ENCODE peak calls at places on chromosome 22, in four cellular contexts. One of them, this sample, is unnamed.

GRCh38 chr22:50522208-50522805 is 3.1 kb downstream of the SCO2 start:
- DNase-seq in mesothelial cell of epicardium: no peak
- DNase-seq in OCI-LY7: no peak
- DNase-seq in HCEC 1CT: no peak
- DNase-seq in this sample: no peak

GRCh38 chr22:40400173-40400572 is 29.8 kb downstream of the SGSM3 start:
- DNase-seq in HCEC 1CT: no peak
- DNase-seq in mesothelial cell of epicardium: no peak
- DNase-seq in OCI-LY7: peak
- DNase-seq in this sample: no peak

GRCh38 chr22:37211075-37211852 is 1.0 kb downstream of the SSTR3 start:
- DNase-seq in HCEC 1CT: no peak
- DNase-seq in mesothelial cell of epicardium: no peak
- DNase-seq in OCI-LY7: no peak
- DNase-seq in this sample: no peak

GRCh38 chr22:37241351-37242142 is 2.5 kb downstream of the RAC2 start:
- DNase-seq in HCEC 1CT: no peak
- DNase-seq in OCI-LY7: no peak
- DNase-seq in mesothelial cell of epicardium: no peak
- DNase-seq in this sample: no peak

GRCh38 chr22:17477401-17477833 is 85.9 kb upstream of the SLC25A18 start:
- DNase-seq in OCI-LY7: no peak
- DNase-seq in HCEC 1CT: peak
- DNase-seq in mesothelial cell of epicardium: no peak
- DNase-seq in this sample: no peak

GRCh38 chr22:48705917-48706605 is 1121.6 kb downstream of the BRD1 start:
- DNase-seq in OCI-LY7: no peak
- DNase-seq in mesothelial cell of epicardium: no peak
- DNase-seq in HCEC 1CT: no peak
- DNase-seq in this sample: no peak

GRCh38 chr22:20783844-20784723 is 10.2 kb downstream of the SERPIND1 start:
- DNase-seq in HCEC 1CT: peak
- DNase-seq in OCI-LY7: peak
- DNase-seq in mesothelial cell of epicardium: no peak
- DNase-seq in this sample: peak

GRCh38 chr22:35045451-35045850 is 20.5 kb upstream of the ISX start:
- DNase-seq in HCEC 1CT: no peak
- DNase-seq in OCI-LY7: peak
- DNase-seq in mesothelial cell of epicardium: no peak
- DNase-seq in this sample: no peak

GRCh38 chr22:41524809-41525449 is 19.3 kb downstream of the POLR3H start:
- DNase-seq in OCI-LY7: no peak
- DNase-seq in HCEC 1CT: peak
- DNase-seq in mesothelial cell of epicardium: no peak
- DNase-seq in this sample: no peak

GRCh38 chr22:24207264-24208011 is 26.2 kb downstream of the SUSD2 start:
- DNase-seq in OCI-LY7: no peak
- DNase-seq in HCEC 1CT: peak
- DNase-seq in mesothelial cell of epicardium: no peak
- DNase-seq in this sample: no peak

GRCh38 chr22:39635719-39636118 is 65.2 kb downstream of the CACNA1I start:
- DNase-seq in OCI-LY7: no peak
- DNase-seq in mesothelial cell of epicardium: no peak
- DNase-seq in HCEC 1CT: no peak
- DNase-seq in this sample: no peak

GRCh38 chr22:49918911-49919881 is 762 bp downstream of the CRELD2 start:
- DNase-seq in mesothelial cell of epicardium: no peak
- DNase-seq in HCEC 1CT: no peak
- DNase-seq in OCI-LY7: no peak
- DNase-seq in this sample: no peak

GRCh38 chr22:24434472-24435322 is 7.3 kb downstream of the ADORA2A start:
- DNase-seq in OCI-LY7: peak
- DNase-seq in mesothelial cell of epicardium: no peak
- DNase-seq in HCEC 1CT: no peak
- DNase-seq in this sample: no peak

GRCh38 chr22:25903294-25903693 is 161.3 kb downstream of the MYO18B start:
- DNase-seq in mesothelial cell of epicardium: no peak
- DNase-seq in OCI-LY7: no peak
- DNase-seq in HCEC 1CT: no peak
- DNase-seq in this sample: no peak

GRCh38 chr22:42364641-42365336 is 67.4 kb downstream of the NFAM1 start:
- DNase-seq in OCI-LY7: no peak
- DNase-seq in mesothelial cell of epicardium: no peak
- DNase-seq in HCEC 1CT: no peak
- DNase-seq in this sample: no peak

GRCh38 chr22:41469218-41469851 is 418 bp downstream of the ACO2 start:
- DNase-seq in HCEC 1CT: no peak
- DNase-seq in mesothelial cell of epicardium: no peak
- DNase-seq in OCI-LY7: peak
- DNase-seq in this sample: no peak

GRCh38 chr22:30575011-30575671 is 676 bp upstream of the GAL3ST1 start:
- DNase-seq in mesothelial cell of epicardium: no peak
- DNase-seq in OCI-LY7: no peak
- DNase-seq in HCEC 1CT: peak
- DNase-seq in this sample: peak

GRCh38 chr22:29704528-29705285 is 15.1 kb upstream of the CABP7 start:
- DNase-seq in HCEC 1CT: peak
- DNase-seq in OCI-LY7: peak
- DNase-seq in mesothelial cell of epicardium: no peak
- DNase-seq in this sample: peak

GRCh38 chr22:27875951-27876350 is 43.1 kb downstream of the PITPNB start:
- DNase-seq in OCI-LY7: no peak
- DNase-seq in HCEC 1CT: no peak
- DNase-seq in mesothelial cell of epicardium: no peak
- DNase-seq in this sample: no peak

GRCh38 chr22:40057652-40058051 is 62.9 kb downstream of the FAM83F start:
- DNase-seq in OCI-LY7: no peak
- DNase-seq in mesothelial cell of epicardium: no peak
- DNase-seq in HCEC 1CT: no peak
- DNase-seq in this sample: no peak

GRCh38 chr22:44952863-44953790 is 56.7 kb downstream of the PHF21B start:
- DNase-seq in mesothelial cell of epicardium: no peak
- DNase-seq in HCEC 1CT: no peak
- DNase-seq in OCI-LY7: peak
- DNase-seq in this sample: no peak

GRCh38 chr22:22771696-22772377 is 115.8 kb upstream of the IGLL5 start:
- DNase-seq in mesothelial cell of epicardium: peak
- DNase-seq in HCEC 1CT: no peak
- DNase-seq in OCI-LY7: no peak
- DNase-seq in this sample: no peak

GRCh38 chr22:26196657-26197056 is 27.4 kb downstream of the SEZ6L start:
- DNase-seq in HCEC 1CT: no peak
- DNase-seq in mesothelial cell of epicardium: no peak
- DNase-seq in OCI-LY7: no peak
- DNase-seq in this sample: no peak

GRCh38 chr22:29692327-29692640 is 27.5 kb upstream of the CABP7 start:
- DNase-seq in HCEC 1CT: no peak
- DNase-seq in mesothelial cell of epicardium: no peak
- DNase-seq in OCI-LY7: no peak
- DNase-seq in this sample: no peak

GRCh38 chr22:20008221-20008995 is 8.2 kb downstream of the ARVCF start:
- DNase-seq in mesothelial cell of epicardium: no peak
- DNase-seq in OCI-LY7: no peak
- DNase-seq in HCEC 1CT: no peak
- DNase-seq in this sample: no peak

GRCh38 chr22:23503736-23504440 is 76.2 kb downstream of the IGLL1 start:
- DNase-seq in mesothelial cell of epicardium: no peak
- DNase-seq in OCI-LY7: no peak
- DNase-seq in HCEC 1CT: no peak
- DNase-seq in this sample: no peak

GRCh38 chr22:41557401-41558240 is 3.2 kb upstream of the CSDC2 start:
- DNase-seq in mesothelial cell of epicardium: no peak
- DNase-seq in OCI-LY7: no peak
- DNase-seq in HCEC 1CT: peak
- DNase-seq in this sample: peak

GRCh38 chr22:40271440-40271839 is 74.9 kb upstream of the ADSL start:
- DNase-seq in mesothelial cell of epicardium: no peak
- DNase-seq in HCEC 1CT: no peak
- DNase-seq in OCI-LY7: no peak
- DNase-seq in this sample: no peak

GRCh38 chr22:31229402-31230140 is 17.5 kb downstream of the LIMK2 start:
- DNase-seq in OCI-LY7: no peak
- DNase-seq in HCEC 1CT: no peak
- DNase-seq in mesothelial cell of epicardium: no peak
- DNase-seq in this sample: peak

GRCh38 chr22:45239378-45240136 is 1.1 kb downstream of the KIAA0930 start:
- DNase-seq in mesothelial cell of epicardium: no peak
- DNase-seq in OCI-LY7: no peak
- DNase-seq in HCEC 1CT: no peak
- DNase-seq in this sample: no peak

GRCh38 chr22:46934746-46935491 is 172.5 kb downstream of the TBC1D22A start:
- DNase-seq in mesothelial cell of epicardium: no peak
- DNase-seq in OCI-LY7: no peak
- DNase-seq in HCEC 1CT: peak
- DNase-seq in this sample: peak

GRCh38 chr22:49968313-49968830 is 7.8 kb downstream of the PIM3 start:
- DNase-seq in mesothelial cell of epicardium: no peak
- DNase-seq in HCEC 1CT: no peak
- DNase-seq in OCI-LY7: no peak
- DNase-seq in this sample: no peak

GRCh38 chr22:48192920-48193319 is 1430.5 kb downstream of the TBC1D22A start:
- DNase-seq in mesothelial cell of epicardium: peak
- DNase-seq in OCI-LY7: peak
- DNase-seq in HCEC 1CT: no peak
- DNase-seq in this sample: no peak

This sample was measured in AG08395.